ENCODE peak calls at places on chromosomes 4 and X, in five cellular contexts. H, K, N, P and E are unnamed samples.

GRCh38 chrX:139766545-139766983 is 58.6 kb upstream of the MCF2 start:
- ATAC-seq in K (peak), H (no peak), N (peak), P (peak), E (peak)

GRCh38 chrX:63506320-63506719 is 155.2 kb upstream of the SPIN4 start:
- ATAC-seq in H (peak), N (peak), P (no peak), K (no peak), E (no peak)

GRCh38 chr4:94068712-94069111 is 139.0 kb upstream of the SMARCAD1 start:
- ATAC-seq in P (no peak), H (no peak), K (no peak), N (no peak), E (no peak)

GRCh38 chrX:10023821-10024220 is 56.7 kb downstream of the CLDN34 start:
- ATAC-seq in H (no peak), K (no peak), P (no peak), N (no peak), E (no peak)

GRCh38 chr4:8342651-8343050 is 73.1 kb downstream of the HTRA3 start:
- ATAC-seq in H (no peak), K (no peak), P (no peak), N (no peak), E (no peak)

GRCh38 chr4:155208258-155209054 is at the start of gene NPY2R:
- ATAC-seq in N (no peak), P (no peak), H (no peak), K (no peak), E (peak)

GRCh38 chrX:47169726-47170515 is 23.7 kb upstream of the UBA1 start:
- ATAC-seq in P (no peak), K (no peak), H (peak), N (peak), E (no peak)

GRCh38 chr4:48296330-48296729 is 26.7 kb upstream of the TEC start:
- ATAC-seq in P (no peak), K (no peak), H (no peak), N (peak), E (no peak)

GRCh38 chrX:13666836-13667235 is 13.9 kb downstream of the TCEANC start:
- ATAC-seq in P (no peak), H (peak), N (no peak), K (no peak), E (no peak)

GRCh38 chr4:159549092-159549491 is 446.2 kb downstream of the RAPGEF2 start:
- ATAC-seq in N (no peak), H (no peak), P (no peak), K (no peak), E (no peak)

GRCh38 chrX:30196322-30196721 is 19.0 kb upstream of the MAGEB2 start:
- ATAC-seq in N (no peak), H (no peak), K (no peak), P (no peak), E (no peak)

GRCh38 chrX:39759526-39760224 is 338.1 kb downstream of the BCOR start:
- ATAC-seq in N (no peak), K (no peak), P (no peak), H (peak), E (no peak)

GRCh38 chr4:42844422-42844821 is 48.1 kb upstream of the GRXCR1 start:
- ATAC-seq in N (no peak), H (no peak), P (no peak), K (no peak), E (no peak)

GRCh38 chr4:140856692-140857091 is 100.5 kb upstream of the TBC1D9 start:
- ATAC-seq in N (no peak), K (no peak), P (no peak), H (peak), E (no peak)

GRCh38 chr4:186227744-186228513 is 622 bp downstream of the KLKB1 start:
- ATAC-seq in H (no peak), K (no peak), P (no peak), N (no peak), E (no peak)